ENCODE peak calls at places on chromosome X, in six cellular contexts. One of them, this sample, is unnamed.

GRCh38 chrX:413322-414201 is 26.9 kb upstream of the PPP2R3B start:
- DNase-seq in mesendoderm: peak
- DNase-seq in H4: no peak
- DNase-seq in D341Med: no peak
- DNase-seq in caudate nucleus: no peak
- DNase-seq in glomerular endothelial cell: peak
- DNase-seq in this sample: peak

GRCh38 chrX:142201113-142201512 is 4.0 kb downstream of the MAGEC2 start:
- DNase-seq in mesendoderm: no peak
- DNase-seq in H4: no peak
- DNase-seq in D341Med: no peak
- DNase-seq in caudate nucleus: no peak
- DNase-seq in glomerular endothelial cell: no peak
- DNase-seq in this sample: no peak

GRCh38 chrX:9724711-9725110 is 40.9 kb downstream of the GPR143 start:
- DNase-seq in mesendoderm: no peak
- DNase-seq in H4: no peak
- DNase-seq in D341Med: no peak
- DNase-seq in caudate nucleus: no peak
- DNase-seq in glomerular endothelial cell: no peak
- DNase-seq in this sample: no peak

GRCh38 chrX:132435222-132435621 is 53.6 kb downstream of the MBNL3 start:
- DNase-seq in mesendoderm: no peak
- DNase-seq in H4: no peak
- DNase-seq in D341Med: peak
- DNase-seq in caudate nucleus: no peak
- DNase-seq in glomerular endothelial cell: no peak
- DNase-seq in this sample: no peak

GRCh38 chrX:12309733-12310054 is 171.4 kb downstream of the FRMPD4 start:
- DNase-seq in mesendoderm: no peak
- DNase-seq in H4: no peak
- DNase-seq in D341Med: no peak
- DNase-seq in caudate nucleus: no peak
- DNase-seq in glomerular endothelial cell: no peak
- DNase-seq in this sample: no peak

GRCh38 chrX:129953334-129953648 is 29.1 kb upstream of the BCORL1 start:
- DNase-seq in mesendoderm: no peak
- DNase-seq in H4: no peak
- DNase-seq in D341Med: no peak
- DNase-seq in caudate nucleus: no peak
- DNase-seq in glomerular endothelial cell: no peak
- DNase-seq in this sample: no peak

GRCh38 chrX:77061533-77061932 is 385.7 kb upstream of the FGF16 start:
- DNase-seq in mesendoderm: no peak
- DNase-seq in H4: no peak
- DNase-seq in D341Med: no peak
- DNase-seq in caudate nucleus: no peak
- DNase-seq in glomerular endothelial cell: no peak
- DNase-seq in this sample: no peak

GRCh38 chrX:1679238-1679637 is 64.4 kb downstream of the ASMT start:
- DNase-seq in mesendoderm: no peak
- DNase-seq in H4: peak
- DNase-seq in D341Med: no peak
- DNase-seq in caudate nucleus: no peak
- DNase-seq in glomerular endothelial cell: no peak
- DNase-seq in this sample: no peak

GRCh38 chrX:1466971-1467561 is 14.4 kb upstream of the ASMTL start:
- DNase-seq in mesendoderm: no peak
- DNase-seq in H4: no peak
- DNase-seq in D341Med: no peak
- DNase-seq in caudate nucleus: no peak
- DNase-seq in glomerular endothelial cell: no peak
- DNase-seq in this sample: no peak

GRCh38 chrX:103215037-103215767 is at the start of gene BEX4:
- DNase-seq in mesendoderm: peak
- DNase-seq in H4: peak
- DNase-seq in D341Med: peak
- DNase-seq in caudate nucleus: no peak
- DNase-seq in glomerular endothelial cell: no peak
- DNase-seq in this sample: peak

GRCh38 chrX:148808825-148809224 is 308.4 kb downstream of the AFF2 start:
- DNase-seq in mesendoderm: peak
- DNase-seq in H4: no peak
- DNase-seq in D341Med: no peak
- DNase-seq in caudate nucleus: no peak
- DNase-seq in glomerular endothelial cell: no peak
- DNase-seq in this sample: peak